ENCODE peak calls at places on chromosomes 6 and 20, in ten cellular contexts. R is cardiac muscle cell; C is SHP77 treated with DMSO at 0.1 percent for 48 hours; Z is T1000; N is ELR; X is EH; U is Calu3; L is GM13976; S is ureter; W is activated CD4-positive, alpha-beta T cell treated with anti-CD3 and anti-CD28 coated beads, Interleukin-2, amount 50 U/mL, for 4 hours. M is an unnamed sample.

GRCh38 chr6:53361549-53362031 is 12.8 kb upstream of the ELOVL5 start:
- DNase-seq in C (no peak), S (no peak), R (peak), W (peak), Z (no peak), N (peak), X (peak), U (no peak), L (peak), M (peak)

GRCh38 chr6:53203483-53203882 is 54.8 kb upstream of the GCM1 start:
- DNase-seq in U (no peak), R (no peak), C (no peak), Z (no peak), W (no peak), N (no peak), S (no peak), X (no peak), L (no peak), M (no peak)

GRCh38 chr20:55116598-55116997 is 641.2 kb downstream of the DOK5 start:
- DNase-seq in N (no peak), W (no peak), S (no peak), C (no peak), R (no peak), X (no peak), L (no peak), Z (no peak), U (no peak), M (no peak)

GRCh38 chr20:16661738-16662137 is 68.1 kb upstream of the SNRPB2 start:
- DNase-seq in W (no peak), S (no peak), R (peak), U (no peak), C (no peak), L (no peak), X (no peak), N (no peak), Z (no peak), M (no peak)

GRCh38 chr6:92201618-92202017 is 1217.7 kb downstream of the EPHA7 start:
- DNase-seq in U (no peak), R (no peak), S (no peak), C (no peak), N (no peak), Z (no peak), W (no peak), X (no peak), L (no peak), M (no peak)

GRCh38 chr6:137000825-137001224 is 43.9 kb downstream of the IL20RA start:
- DNase-seq in S (no peak), N (peak), Z (no peak), X (no peak), U (no peak), C (no peak), L (no peak), W (no peak), R (no peak), M (no peak)

GRCh38 chr6:121951918-121952379 is 447.5 kb upstream of the HSF2 start:
- DNase-seq in N (peak), S (no peak), C (no peak), W (no peak), L (no peak), X (peak), R (peak), U (no peak), Z (peak), M (no peak)

GRCh38 chr6:13273931-13274706 is 54.2 kb downstream of the TBC1D7 start:
- DNase-seq in L (peak), W (peak), R (no peak), C (no peak), Z (no peak), U (no peak), N (no peak), X (no peak), S (no peak), M (peak)

GRCh38 chr6:41548098-41548840 is 2.1 kb downstream of the FOXP4 start:
- DNase-seq in C (no peak), S (no peak), U (no peak), R (no peak), L (peak), W (peak), N (no peak), X (no peak), Z (no peak), M (peak)

GRCh38 chr6:136783495-136784270 is 8.6 kb downstream of the MAP3K5 start:
- DNase-seq in Z (no peak), N (no peak), X (no peak), U (no peak), W (no peak), L (peak), S (no peak), C (no peak), R (no peak), M (peak)

GRCh38 chr6:68080074-68080473 is 555.0 kb upstream of the ADGRB3 start:
- DNase-seq in L (no peak), X (no peak), C (no peak), W (no peak), R (no peak), N (no peak), Z (no peak), S (no peak), U (no peak), M (no peak)

GRCh38 chr20:41726727-41727126 is 108.5 kb upstream of the CHD6 start:
- DNase-seq in S (no peak), W (no peak), U (no peak), R (no peak), X (no peak), Z (no peak), L (no peak), C (no peak), N (no peak), M (no peak)

GRCh38 chr6:18725449-18725848 is 338.3 kb downstream of the RNF144B start:
- DNase-seq in N (no peak), Z (no peak), L (no peak), U (no peak), W (no peak), R (no peak), S (no peak), X (no peak), C (no peak), M (no peak)

GRCh38 chr6:47151232-47151898 is 109.2 kb upstream of the ADGRF1 start:
- DNase-seq in N (no peak), R (no peak), X (no peak), W (no peak), L (no peak), S (no peak), C (no peak), U (no peak), Z (no peak), M (no peak)

GRCh38 chr6:137738197-137738596 is 128.9 kb upstream of the TNFAIP3 start:
- DNase-seq in Z (peak), U (no peak), W (no peak), R (peak), L (no peak), C (no peak), X (peak), S (no peak), N (peak), M (no peak)

GRCh38 chr6:55040102-55040848 is 134.0 kb upstream of the HCRTR2 start:
- DNase-seq in R (peak), X (peak), U (no peak), W (no peak), S (no peak), L (no peak), Z (no peak), C (no peak), N (peak), M (no peak)

GRCh38 chr6:166553563-166554271 is 32.8 kb downstream of the RAMACL start:
- DNase-seq in R (peak), N (peak), S (no peak), W (no peak), U (no peak), Z (no peak), C (no peak), X (peak), L (no peak), M (no peak)

GRCh38 chr6:70686548-70687133 is 19.0 kb downstream of the SMAP1 start:
- DNase-seq in L (peak), W (no peak), R (peak), Z (no peak), N (peak), C (peak), S (no peak), X (peak), U (no peak), M (peak)

GRCh38 chr6:112833546-112834215 is 486.6 kb downstream of the RFPL4B start:
- DNase-seq in R (peak), N (no peak), U (no peak), S (no peak), Z (no peak), X (peak), W (no peak), L (no peak), C (peak), M (no peak)

GRCh38 chr6:65399355-65400084 is 307.5 kb downstream of the EYS start:
- DNase-seq in L (no peak), C (no peak), X (no peak), R (no peak), N (no peak), W (no peak), U (no peak), Z (no peak), S (no peak), M (no peak)

GRCh38 chr6:63245908-63246307 is 34.6 kb downstream of the FKBP1C start:
- DNase-seq in R (no peak), L (no peak), X (no peak), S (no peak), U (no peak), Z (no peak), C (peak), W (no peak), N (no peak), M (no peak)

GRCh38 chr6:30515106-30515505 is 25.8 kb downstream of the HLA-E start:
- DNase-seq in U (no peak), R (no peak), S (no peak), N (no peak), X (no peak), L (no peak), Z (no peak), W (no peak), C (no peak), M (no peak)

GRCh38 chr20:63327229-63327745 is 33.9 kb downstream of the CHRNA4 start:
- DNase-seq in W (no peak), C (no peak), N (no peak), Z (no peak), L (no peak), S (no peak), U (no peak), R (no peak), X (no peak), M (no peak)

GRCh38 chr6:123803862-123804681 is at the start of gene NKAIN2:
- DNase-seq in X (no peak), C (peak), N (no peak), R (no peak), S (no peak), L (peak), U (peak), W (no peak), Z (no peak), M (no peak)

GRCh38 chr6:37056439-37057127 is 51.1 kb downstream of the FGD2 start:
- DNase-seq in X (peak), W (no peak), L (no peak), Z (no peak), C (no peak), S (peak), N (peak), U (peak), R (no peak), M (no peak)

GRCh38 chr20:45835230-45836224 is 1.9 kb downstream of the SNX21 start:
- DNase-seq in L (no peak), U (no peak), C (no peak), W (no peak), X (peak), Z (peak), S (no peak), N (peak), R (no peak), M (no peak)